ENCODE peak calls at places on chromosomes 7 and 10, in four cellular contexts. T is C1 segment of cervical spinal cord; B is activated CD8-positive, alpha-beta memory T cell treated with anti-CD3 and anti-CD28 coated beads for 4 hours; L is NAMALWA. Z is an unnamed sample.

GRCh38 chr10:62492012-62492869 is 118.1 kb downstream of the ZNF365 start:
- DNase-seq in L (peak), T (no peak), B (no peak), Z (no peak)

GRCh38 chr10:73881221-73881919 is 7.0 kb upstream of the CAMK2G start:
- DNase-seq in B (no peak), L (no peak), T (no peak), Z (no peak)

GRCh38 chr10:16967866-16968721 is 150.9 kb upstream of the RSU1 start:
- DNase-seq in B (no peak), L (no peak), T (no peak), Z (no peak)

GRCh38 chr10:17805921-17806577 is 3.1 kb upstream of the MRC1 start:
- DNase-seq in T (no peak), B (no peak), L (peak), Z (no peak)

GRCh38 chr7:52260046-52260665 is 775.3 kb upstream of the POM121L12 start:
- DNase-seq in B (no peak), L (peak), T (no peak), Z (no peak)

GRCh38 chr10:122102867-122103525 is 114.0 kb downstream of the TACC2 start:
- DNase-seq in L (no peak), B (no peak), T (no peak), Z (no peak)

GRCh38 chr7:17671956-17672355 is 268.3 kb downstream of the SNX13 start:
- DNase-seq in T (no peak), L (no peak), B (no peak), Z (no peak)

GRCh38 chr7:75735059-75735458 is 3.7 kb downstream of the HIP1 start:
- DNase-seq in L (no peak), B (no peak), T (no peak), Z (no peak)

GRCh38 chr7:20435305-20435704 is 104.6 kb downstream of the ITGB8 start:
- DNase-seq in T (no peak), B (no peak), L (no peak), Z (peak)

GRCh38 chr10:6396652-6397051 is 183.4 kb downstream of the PRKCQ start:
- DNase-seq in T (no peak), B (no peak), L (no peak), Z (no peak)

GRCh38 chr10:27911645-27912044 is 87.2 kb downstream of the ODAD2 start:
- DNase-seq in B (no peak), L (no peak), T (no peak), Z (no peak)

GRCh38 chr7:106717997-106718871 is 57.3 kb upstream of the CCDC71L start:
- DNase-seq in L (peak), T (no peak), B (peak), Z (peak)

GRCh38 chr10:24579911-24580310 is 143.8 kb downstream of the ARHGAP21 start:
- DNase-seq in T (peak), B (no peak), L (no peak), Z (no peak)

GRCh38 chr7:103989785-103990775 is 622 bp upstream of the RELN start:
- DNase-seq in T (no peak), B (no peak), L (no peak), Z (no peak)

GRCh38 chr10:128553755-128554154 is 427.5 kb upstream of the MKI67 start:
- DNase-seq in L (no peak), T (no peak), B (no peak), Z (no peak)

Z was measured in tibial nerve.